ENCODE peak calls at places on chromosomes 4 and X, in four cellular contexts. H, N, B and Q are unnamed samples.

GRCh38 chrX:9341305-9342201 is 123.3 kb upstream of the TBL1X start:
- DNase-seq in N (no peak), H (no peak), B (peak), Q (peak)

GRCh38 chr4:79050521-79050880 is 111.3 kb upstream of the PAQR3 start:
- DNase-seq in N (no peak), B (no peak), H (no peak), Q (peak)

GRCh38 chrX:117274943-117275342 is 812.2 kb upstream of the CT83 start:
- DNase-seq in N (no peak), B (no peak), H (no peak), Q (no peak)

GRCh38 chr4:127000090-127000489 is 632.7 kb upstream of the INTU start:
- DNase-seq in H (no peak), B (no peak), N (no peak), Q (no peak)

GRCh38 chr4:64538219-64538618 is 129.0 kb upstream of the TECRL start:
- DNase-seq in H (no peak), N (peak), B (no peak), Q (no peak)

GRCh38 chr4:163048447-163048846 is 118.2 kb downstream of the NAF1 start:
- DNase-seq in H (peak), B (no peak), N (peak), Q (peak)

GRCh38 chrX:154542723-154543424 is 3.8 kb downstream of the G6PD start:
- DNase-seq in N (peak), H (no peak), B (no peak), Q (no peak)

GRCh38 chrX:97401154-97401553 is 517.4 kb downstream of the RPA4 start:
- DNase-seq in N (peak), H (no peak), B (peak), Q (no peak)

GRCh38 chr4:139825523-139826014 is 159.9 kb downstream of the MGST2 start:
- DNase-seq in N (no peak), B (no peak), H (no peak), Q (peak)

GRCh38 chrX:21940356-21940829 is at the start of gene SMS:
- DNase-seq in B (no peak), N (peak), H (peak), Q (peak)

GRCh38 chr4:185421366-185422124 is 4.2 kb downstream of the UFSP2 start:
- DNase-seq in H (no peak), B (no peak), N (no peak), Q (no peak)

GRCh38 chrX:103949506-103949905 is 12.9 kb upstream of the TMSB15B start:
- DNase-seq in B (no peak), N (no peak), H (no peak), Q (no peak)

GRCh38 chr4:188190461-188190860 is 51.2 kb downstream of the TRIML1 start:
- DNase-seq in N (no peak), B (no peak), H (no peak), Q (no peak)

GRCh38 chr4:29390921-29391320 is 1329.2 kb upstream of the PCDH7 start:
- DNase-seq in N (no peak), B (no peak), H (no peak), Q (no peak)

DNA sequence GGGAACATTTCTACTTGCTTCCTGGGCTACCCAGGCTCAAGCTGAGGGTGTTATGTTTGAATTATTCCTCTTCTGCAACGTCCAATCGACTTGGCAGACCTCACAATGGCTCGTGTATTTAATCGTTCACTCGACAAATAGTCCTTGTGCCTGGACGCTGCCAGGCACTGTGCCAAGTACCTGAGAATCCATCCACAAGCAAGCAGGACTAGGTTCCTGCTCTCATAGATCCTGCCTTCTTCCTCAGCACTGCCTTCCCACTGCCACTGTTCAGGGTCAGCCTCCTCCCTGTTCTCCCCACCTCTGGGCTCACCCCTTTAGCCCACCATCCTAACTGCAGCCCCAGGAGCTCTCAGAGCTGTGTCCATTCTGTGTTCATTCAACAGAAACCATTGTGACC is 113.3 kb downstream of the EFNB1 start:
- DNase-seq in B (no peak), N (no peak), H (no peak), Q (no peak)
- TF ChIP-seq TCF12 in B (no peak), N (no peak), H (no peak), Q (no peak)

GRCh38 chr4:160880186-160880585 is 1283.6 kb downstream of the FSTL5 start:
- DNase-seq in B (no peak), H (no peak), N (no peak), Q (no peak)

GRCh38 chr4:160872491-160872890 is 1291.3 kb downstream of the FSTL5 start:
- DNase-seq in N (peak), H (no peak), B (no peak), Q (no peak)

GRCh38 chr4:160877087-160877790 is 1286.6 kb downstream of the FSTL5 start:
- DNase-seq in B (no peak), H (no peak), N (peak), Q (no peak)
- TF ChIP-seq TCF12 in B (no peak), H (no peak), N (no peak), Q (no peak)

DNA sequence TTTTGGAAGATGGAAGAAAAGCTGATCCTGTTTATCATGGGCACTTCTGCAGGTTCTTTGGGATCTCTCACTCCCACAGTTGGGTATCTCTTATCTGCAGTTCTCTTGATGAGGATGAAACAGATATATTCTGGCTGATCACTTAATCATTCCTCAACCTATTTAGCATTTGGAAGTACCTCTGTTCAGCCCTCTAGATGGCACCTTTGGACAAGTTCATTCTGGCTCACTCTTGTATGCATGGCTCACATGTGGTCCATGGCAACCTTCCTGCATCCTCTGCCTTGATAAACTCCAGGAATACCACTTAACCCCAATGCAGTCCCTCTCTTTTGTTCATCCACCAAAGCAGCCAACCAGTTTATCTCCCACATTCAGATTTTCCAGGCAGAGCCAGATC is 74.2 kb downstream of the SMARCA5 start:
- DNase-seq in B (no peak), H (no peak), N (no peak), Q (no peak)
- TF ChIP-seq TCF12 in B (no peak), H (no peak), N (no peak), Q (no peak)

GRCh38 chrX:24668111-24668510 is 21.0 kb upstream of the PCYT1B start:
- DNase-seq in H (no peak), N (no peak), B (no peak), Q (peak)
- TF ChIP-seq TCF12 in H (no peak), N (no peak), B (no peak), Q (no peak)

GRCh38 chr4:145307763-145308430 is 127.5 kb upstream of the OTUD4 start:
- DNase-seq in B (no peak), N (no peak), H (no peak), Q (no peak)
- TF ChIP-seq TCF12 in B (no peak), N (no peak), H (no peak), Q (no peak)

GRCh38 chr4:158181906-158182305 is 9.1 kb upstream of the GASK1B start:
- DNase-seq in H (no peak), B (no peak), N (no peak), Q (no peak)
- TF ChIP-seq TCF12 in H (no peak), B (no peak), N (no peak), Q (no peak)

GRCh38 chr4:80266267-80266901 is at the start of gene FGF5:
- DNase-seq in B (no peak), H (no peak), N (no peak), Q (peak)
- TF ChIP-seq TCF12 in B (no peak), H (no peak), N (no peak), Q (peak)

GRCh38 chrX:39982927-39983326 is 114.8 kb downstream of the BCOR start:
- DNase-seq in N (no peak), H (no peak), B (no peak), Q (no peak)
- TF ChIP-seq TCF12 in N (no peak), H (no peak), B (no peak), Q (no peak)